ENCODE peak calls at places on chromosomes 16 and 17, in four cellular contexts. One of them, this sample, is unnamed.

GRCh38 chr16:48409839-48410610 is 24.8 kb upstream of the SIAH1 start:
- ATAC-seq in activated CD8-positive, alpha-beta T cell treated with anti-CD3 and anti-CD28 coated beads, Interleukin-2, amount 10 ng/mL, durations not matched to agents 7 days and 5 days: no peak
- ATAC-seq in IMR-90: peak; percentile 93
- ATAC-seq in left cardiac atrium: peak; percentile 93
- ATAC-seq in this sample: no peak

GRCh38 chr17:38598536-38598935 is 7.2 kb downstream of the SRCIN1 start:
- ATAC-seq in activated CD8-positive, alpha-beta T cell treated with anti-CD3 and anti-CD28 coated beads, Interleukin-2, amount 10 ng/mL, durations not matched to agents 7 days and 5 days: peak; percentile 46
- ATAC-seq in IMR-90: peak; percentile 53
- ATAC-seq in left cardiac atrium: peak; percentile 20
- ATAC-seq in this sample: peak; percentile 31

GRCh38 chr16:47712276-47713224 is 251.4 kb downstream of the PHKB start:
- ATAC-seq in activated CD8-positive, alpha-beta T cell treated with anti-CD3 and anti-CD28 coated beads, Interleukin-2, amount 10 ng/mL, durations not matched to agents 7 days and 5 days: no peak
- ATAC-seq in IMR-90: peak; percentile 47
- ATAC-seq in left cardiac atrium: no peak
- ATAC-seq in this sample: no peak

GRCh38 chr16:55323637-55324490 is at the start of gene IRX6:
- ATAC-seq in activated CD8-positive, alpha-beta T cell treated with anti-CD3 and anti-CD28 coated beads, Interleukin-2, amount 10 ng/mL, durations not matched to agents 7 days and 5 days: no peak
- ATAC-seq in IMR-90: no peak
- ATAC-seq in left cardiac atrium: peak; percentile 22
- ATAC-seq in this sample: no peak

GRCh38 chr16:84924339-84925091 is 86.8 kb downstream of the ZDHHC7 start:
- ATAC-seq in activated CD8-positive, alpha-beta T cell treated with anti-CD3 and anti-CD28 coated beads, Interleukin-2, amount 10 ng/mL, durations not matched to agents 7 days and 5 days: no peak
- ATAC-seq in IMR-90: no peak
- ATAC-seq in left cardiac atrium: peak; percentile 11
- ATAC-seq in this sample: no peak

GRCh38 chr16:1192384-1193073 is 32.5 kb downstream of the TPSG1 start:
- ATAC-seq in activated CD8-positive, alpha-beta T cell treated with anti-CD3 and anti-CD28 coated beads, Interleukin-2, amount 10 ng/mL, durations not matched to agents 7 days and 5 days: no peak
- ATAC-seq in IMR-90: no peak
- ATAC-seq in left cardiac atrium: no peak
- ATAC-seq in this sample: no peak

GRCh38 chr17:13385481-13385907 is 216.2 kb downstream of the HS3ST3A1 start:
- ATAC-seq in activated CD8-positive, alpha-beta T cell treated with anti-CD3 and anti-CD28 coated beads, Interleukin-2, amount 10 ng/mL, durations not matched to agents 7 days and 5 days: no peak
- ATAC-seq in IMR-90: no peak
- ATAC-seq in left cardiac atrium: peak; percentile 26
- ATAC-seq in this sample: no peak

GRCh38 chr17:7550359-7550758 is 1.5 kb downstream of the TNFSF12 start:
- ATAC-seq in activated CD8-positive, alpha-beta T cell treated with anti-CD3 and anti-CD28 coated beads, Interleukin-2, amount 10 ng/mL, durations not matched to agents 7 days and 5 days: no peak
- ATAC-seq in IMR-90: no peak
- ATAC-seq in left cardiac atrium: no peak
- ATAC-seq in this sample: no peak

GRCh38 chr17:82101767-82102679 is 4.0 kb upstream of the FASN start:
- ATAC-seq in activated CD8-positive, alpha-beta T cell treated with anti-CD3 and anti-CD28 coated beads, Interleukin-2, amount 10 ng/mL, durations not matched to agents 7 days and 5 days: no peak
- ATAC-seq in IMR-90: no peak
- ATAC-seq in left cardiac atrium: no peak
- ATAC-seq in this sample: no peak

GRCh38 chr17:43931062-43931571 is 11.2 kb downstream of the PPY start:
- ATAC-seq in activated CD8-positive, alpha-beta T cell treated with anti-CD3 and anti-CD28 coated beads, Interleukin-2, amount 10 ng/mL, durations not matched to agents 7 days and 5 days: no peak
- ATAC-seq in IMR-90: no peak
- ATAC-seq in left cardiac atrium: no peak
- ATAC-seq in this sample: no peak

GRCh38 chr17:67488161-67488560 is 111.1 kb downstream of the PITPNC1 start:
- ATAC-seq in activated CD8-positive, alpha-beta T cell treated with anti-CD3 and anti-CD28 coated beads, Interleukin-2, amount 10 ng/mL, durations not matched to agents 7 days and 5 days: no peak
- ATAC-seq in IMR-90: no peak
- ATAC-seq in left cardiac atrium: peak; percentile 53
- ATAC-seq in this sample: no peak

GRCh38 chr16:89623511-89624232 is 10.2 kb downstream of the DPEP1 start:
- ATAC-seq in activated CD8-positive, alpha-beta T cell treated with anti-CD3 and anti-CD28 coated beads, Interleukin-2, amount 10 ng/mL, durations not matched to agents 7 days and 5 days: no peak
- ATAC-seq in IMR-90: no peak
- ATAC-seq in left cardiac atrium: peak; percentile 45
- ATAC-seq in this sample: no peak

GRCh38 chr17:29715680-29716079 is 93.0 kb upstream of the CORO6 start:
- ATAC-seq in activated CD8-positive, alpha-beta T cell treated with anti-CD3 and anti-CD28 coated beads, Interleukin-2, amount 10 ng/mL, durations not matched to agents 7 days and 5 days: no peak
- ATAC-seq in IMR-90: no peak
- ATAC-seq in left cardiac atrium: peak; percentile 65
- ATAC-seq in this sample: no peak

GRCh38 chr16:72857841-72858594 is 189.9 kb downstream of the ZFHX3 start:
- ATAC-seq in activated CD8-positive, alpha-beta T cell treated with anti-CD3 and anti-CD28 coated beads, Interleukin-2, amount 10 ng/mL, durations not matched to agents 7 days and 5 days: no peak
- ATAC-seq in IMR-90: no peak
- ATAC-seq in left cardiac atrium: no peak
- ATAC-seq in this sample: no peak

GRCh38 chr17:32152130-32152529 is 9.8 kb downstream of the RHOT1 start:
- ATAC-seq in activated CD8-positive, alpha-beta T cell treated with anti-CD3 and anti-CD28 coated beads, Interleukin-2, amount 10 ng/mL, durations not matched to agents 7 days and 5 days: no peak
- ATAC-seq in IMR-90: no peak
- ATAC-seq in left cardiac atrium: peak; percentile 87
- ATAC-seq in this sample: no peak

GRCh38 chr17:75313941-75314550 is 24.8 kb upstream of the SLC25A19 start:
- ATAC-seq in activated CD8-positive, alpha-beta T cell treated with anti-CD3 and anti-CD28 coated beads, Interleukin-2, amount 10 ng/mL, durations not matched to agents 7 days and 5 days: no peak
- ATAC-seq in IMR-90: peak; percentile 38
- ATAC-seq in left cardiac atrium: peak; percentile 56
- ATAC-seq in this sample: peak; percentile 33

GRCh38 chr17:41307647-41308046 is 1.5 kb downstream of the KRTAP16-1 start:
- ATAC-seq in activated CD8-positive, alpha-beta T cell treated with anti-CD3 and anti-CD28 coated beads, Interleukin-2, amount 10 ng/mL, durations not matched to agents 7 days and 5 days: no peak
- ATAC-seq in IMR-90: no peak
- ATAC-seq in left cardiac atrium: peak; percentile 39
- ATAC-seq in this sample: no peak

GRCh38 chr17:82013341-82013740 is 9.3 kb downstream of the CENPX start:
- ATAC-seq in activated CD8-positive, alpha-beta T cell treated with anti-CD3 and anti-CD28 coated beads, Interleukin-2, amount 10 ng/mL, durations not matched to agents 7 days and 5 days: no peak
- ATAC-seq in IMR-90: no peak
- ATAC-seq in left cardiac atrium: peak; percentile 16
- ATAC-seq in this sample: no peak

GRCh38 chr17:79947351-79948031 is 88.2 kb downstream of the TBC1D16 start:
- ATAC-seq in activated CD8-positive, alpha-beta T cell treated with anti-CD3 and anti-CD28 coated beads, Interleukin-2, amount 10 ng/mL, durations not matched to agents 7 days and 5 days: no peak
- ATAC-seq in IMR-90: no peak
- ATAC-seq in left cardiac atrium: no peak
- ATAC-seq in this sample: no peak

GRCh38 chr17:48522031-48522593 is 8.7 kb downstream of the HOXB1 start:
- ATAC-seq in activated CD8-positive, alpha-beta T cell treated with anti-CD3 and anti-CD28 coated beads, Interleukin-2, amount 10 ng/mL, durations not matched to agents 7 days and 5 days: no peak
- ATAC-seq in IMR-90: peak; percentile 62
- ATAC-seq in left cardiac atrium: peak; percentile 19
- ATAC-seq in this sample: no peak

GRCh38 chr17:4605826-4606225 is 21.5 kb downstream of the SMTNL2 start:
- ATAC-seq in activated CD8-positive, alpha-beta T cell treated with anti-CD3 and anti-CD28 coated beads, Interleukin-2, amount 10 ng/mL, durations not matched to agents 7 days and 5 days: no peak
- ATAC-seq in IMR-90: peak; percentile 41
- ATAC-seq in left cardiac atrium: peak; percentile 34
- ATAC-seq in this sample: no peak

GRCh38 chr16:22948603-22949368 is 134.8 kb downstream of the HS3ST2 start:
- ATAC-seq in activated CD8-positive, alpha-beta T cell treated with anti-CD3 and anti-CD28 coated beads, Interleukin-2, amount 10 ng/mL, durations not matched to agents 7 days and 5 days: peak; percentile 73
- ATAC-seq in IMR-90: no peak
- ATAC-seq in left cardiac atrium: peak; percentile 82
- ATAC-seq in this sample: peak; percentile 60

GRCh38 chr17:17784599-17785264 is 52.1 kb downstream of the SREBF1 start:
- ATAC-seq in activated CD8-positive, alpha-beta T cell treated with anti-CD3 and anti-CD28 coated beads, Interleukin-2, amount 10 ng/mL, durations not matched to agents 7 days and 5 days: peak; percentile 28
- ATAC-seq in IMR-90: peak; percentile 9
- ATAC-seq in left cardiac atrium: no peak
- ATAC-seq in this sample: peak; percentile 39

GRCh38 chr17:10270258-10270657 is 71.9 kb upstream of the GAS7 start:
- ATAC-seq in activated CD8-positive, alpha-beta T cell treated with anti-CD3 and anti-CD28 coated beads, Interleukin-2, amount 10 ng/mL, durations not matched to agents 7 days and 5 days: no peak
- ATAC-seq in IMR-90: no peak
- ATAC-seq in left cardiac atrium: peak; percentile 74
- ATAC-seq in this sample: no peak

GRCh38 chr16:54657709-54658102 is 273.0 kb upstream of the IRX5 start:
- ATAC-seq in activated CD8-positive, alpha-beta T cell treated with anti-CD3 and anti-CD28 coated beads, Interleukin-2, amount 10 ng/mL, durations not matched to agents 7 days and 5 days: no peak
- ATAC-seq in IMR-90: no peak
- ATAC-seq in left cardiac atrium: peak; percentile 18
- ATAC-seq in this sample: no peak

GRCh38 chr16:30953511-30954124 is 3.9 kb upstream of the SETD1A start:
- ATAC-seq in activated CD8-positive, alpha-beta T cell treated with anti-CD3 and anti-CD28 coated beads, Interleukin-2, amount 10 ng/mL, durations not matched to agents 7 days and 5 days: no peak
- ATAC-seq in IMR-90: peak; percentile 7
- ATAC-seq in left cardiac atrium: no peak
- ATAC-seq in this sample: peak; percentile 13

GRCh38 chr16:78183886-78184553 is 84.6 kb downstream of the WWOX start:
- ATAC-seq in activated CD8-positive, alpha-beta T cell treated with anti-CD3 and anti-CD28 coated beads, Interleukin-2, amount 10 ng/mL, durations not matched to agents 7 days and 5 days: no peak
- ATAC-seq in IMR-90: peak; percentile 36
- ATAC-seq in left cardiac atrium: no peak
- ATAC-seq in this sample: no peak

GRCh38 chr17:79524201-79524882 is 86.5 kb downstream of the RBFOX3 start:
- ATAC-seq in activated CD8-positive, alpha-beta T cell treated with anti-CD3 and anti-CD28 coated beads, Interleukin-2, amount 10 ng/mL, durations not matched to agents 7 days and 5 days: no peak
- ATAC-seq in IMR-90: no peak
- ATAC-seq in left cardiac atrium: no peak
- ATAC-seq in this sample: no peak

GRCh38 chr17:48149174-48150106 is 41.9 kb downstream of the SNX11 start:
- ATAC-seq in activated CD8-positive, alpha-beta T cell treated with anti-CD3 and anti-CD28 coated beads, Interleukin-2, amount 10 ng/mL, durations not matched to agents 7 days and 5 days: no peak
- ATAC-seq in IMR-90: no peak
- ATAC-seq in left cardiac atrium: no peak
- ATAC-seq in this sample: no peak

GRCh38 chr17:66803474-66803951 is 31.4 kb upstream of the CACNG5 start:
- ATAC-seq in activated CD8-positive, alpha-beta T cell treated with anti-CD3 and anti-CD28 coated beads, Interleukin-2, amount 10 ng/mL, durations not matched to agents 7 days and 5 days: no peak
- ATAC-seq in IMR-90: no peak
- ATAC-seq in left cardiac atrium: no peak
- ATAC-seq in this sample: no peak

GRCh38 chr17:76444518-76445311 is 8.2 kb downstream of the UBE2O start:
- ATAC-seq in activated CD8-positive, alpha-beta T cell treated with anti-CD3 and anti-CD28 coated beads, Interleukin-2, amount 10 ng/mL, durations not matched to agents 7 days and 5 days: no peak
- ATAC-seq in IMR-90: peak; percentile 7
- ATAC-seq in left cardiac atrium: no peak
- ATAC-seq in this sample: no peak

GRCh38 chr17:27551701-27552466 is 79.1 kb upstream of the LGALS9 start:
- ATAC-seq in activated CD8-positive, alpha-beta T cell treated with anti-CD3 and anti-CD28 coated beads, Interleukin-2, amount 10 ng/mL, durations not matched to agents 7 days and 5 days: no peak
- ATAC-seq in IMR-90: peak; percentile 9
- ATAC-seq in left cardiac atrium: no peak
- ATAC-seq in this sample: no peak

GRCh38 chr16:50603206-50604064 is 55.2 kb downstream of the NKD1 start:
- ATAC-seq in activated CD8-positive, alpha-beta T cell treated with anti-CD3 and anti-CD28 coated beads, Interleukin-2, amount 10 ng/mL, durations not matched to agents 7 days and 5 days: no peak
- ATAC-seq in IMR-90: peak; percentile 62
- ATAC-seq in left cardiac atrium: peak; percentile 23
- ATAC-seq in this sample: no peak

GRCh38 chr16:54143410-54143809 is 143.2 kb downstream of the IRX3 start:
- ATAC-seq in activated CD8-positive, alpha-beta T cell treated with anti-CD3 and anti-CD28 coated beads, Interleukin-2, amount 10 ng/mL, durations not matched to agents 7 days and 5 days: no peak
- ATAC-seq in IMR-90: no peak
- ATAC-seq in left cardiac atrium: no peak
- ATAC-seq in this sample: no peak